ENCODE peak calls at places on chromosomes 2 and 18, in five cellular contexts. C, O, I, W and R are unnamed samples.

GRCh38 chr2:216315817-216316603 is 56.3 kb downstream of the MARCHF4 start:
- DNase-seq in C (peak; percentile 72), O (peak; percentile 64), I (no peak), W (no peak), R (no peak)

GRCh38 chr2:16218651-16219050 is 278.3 kb downstream of the MYCN start:
- DNase-seq in C (no peak), O (peak; percentile 25), I (no peak), W (peak; percentile 59), R (peak; percentile 16)

GRCh38 chr2:3151153-3151918 is 226.3 kb downstream of the EIPR1 start:
- DNase-seq in C (no peak), O (no peak), I (no peak), W (no peak), R (peak; percentile 81)

GRCh38 chr2:150424361-150424760 is 63.1 kb downstream of the RND3 start:
- DNase-seq in C (no peak), O (no peak), I (no peak), W (no peak), R (no peak)

GRCh38 chr18:47184419-47185050 is 8.4 kb upstream of the IER3IP1 start:
- DNase-seq in C (no peak), O (no peak), I (no peak), W (no peak), R (peak; percentile 30)

GRCh38 chr18:64659186-64659585 is 510.3 kb upstream of the LINC00305 start:
- DNase-seq in C (no peak), O (no peak), I (no peak), W (no peak), R (no peak)

GRCh38 chr2:239275871-239276812 is 124.7 kb downstream of the HDAC4 start:
- DNase-seq in C (peak; percentile 46), O (no peak), I (peak; percentile 48), W (peak; percentile 61), R (no peak)

GRCh38 chr18:13425357-13426095 is 207.0 kb downstream of the LDLRAD4 start:
- DNase-seq in C (no peak), O (no peak), I (no peak), W (no peak), R (no peak)

GRCh38 chr18:10499230-10499629 is 26.6 kb upstream of the NAPG start:
- DNase-seq in C (no peak), O (no peak), I (no peak), W (no peak), R (no peak)

GRCh38 chr2:210195066-210195852 is 24.1 kb upstream of the KANSL1L start:
- DNase-seq in C (peak; percentile 64), O (no peak), I (peak; percentile 19), W (no peak), R (peak; percentile 53)

GRCh38 chr2:12330916-12331315 is 385.8 kb upstream of the TRIB2 start:
- DNase-seq in C (peak; percentile 59), O (no peak), I (no peak), W (no peak), R (no peak)

GRCh38 chr2:233361298-233361697 is 7.0 kb downstream of the DGKD start:
- DNase-seq in C (no peak), O (no peak), I (no peak), W (no peak), R (no peak)

GRCh38 chr2:97708608-97709007 is 4.8 kb upstream of the ZAP70 start:
- DNase-seq in C (no peak), O (no peak), I (no peak), W (peak; percentile 23), R (no peak)

GRCh38 chr2:202104286-202104870 is 31.3 kb downstream of the KIAA2012 start:
- DNase-seq in C (peak; percentile 40), O (peak; percentile 31), I (no peak), W (peak; percentile 52), R (peak; percentile 58)

GRCh38 chr2:43165378-43166025 is 60.9 kb downstream of the ZFP36L2 start:
- DNase-seq in C (no peak), O (no peak), I (no peak), W (no peak), R (no peak)
- TF ChIP-seq CTCF in C (peak; percentile 27), O (no peak), I (no peak), W (no peak), R (peak; percentile 6)

DNA sequence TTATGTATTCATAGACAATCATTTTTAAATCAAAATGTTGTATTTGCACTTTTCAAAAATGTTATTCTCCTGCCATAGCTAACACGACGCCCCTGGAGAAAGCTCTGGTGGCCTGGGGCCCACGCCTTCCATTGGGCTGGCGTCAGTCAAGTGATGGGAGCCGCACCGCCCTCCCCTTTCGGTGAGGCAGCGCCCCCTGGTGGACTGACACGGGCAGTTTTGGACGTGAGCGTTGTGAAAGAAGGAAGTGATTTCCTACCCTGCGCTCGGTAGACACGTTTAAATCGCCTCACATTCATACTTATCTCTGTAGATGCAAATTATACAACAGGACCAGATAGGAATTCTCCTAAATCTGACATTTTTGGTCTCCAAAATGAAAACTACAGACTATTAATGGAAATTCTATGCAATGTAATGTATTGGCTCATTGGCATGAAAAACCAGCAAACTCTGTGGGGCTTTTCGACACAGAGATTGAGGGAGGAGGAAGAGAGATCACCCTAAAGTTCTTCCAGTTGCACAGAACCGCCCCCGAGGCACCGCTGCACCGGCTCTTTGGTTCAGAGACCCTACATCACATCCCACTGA is 326.2 kb upstream of the SOX11 start:
- DNase-seq in C (peak; percentile 67), O (peak; percentile 25), I (peak; percentile 45), W (peak; percentile 85), R (peak; percentile 41)
- TF ChIP-seq CTCF in C (peak; percentile 90), O (no peak), I (peak; percentile 69), W (peak; percentile 60), R (peak; percentile 54)

DNA sequence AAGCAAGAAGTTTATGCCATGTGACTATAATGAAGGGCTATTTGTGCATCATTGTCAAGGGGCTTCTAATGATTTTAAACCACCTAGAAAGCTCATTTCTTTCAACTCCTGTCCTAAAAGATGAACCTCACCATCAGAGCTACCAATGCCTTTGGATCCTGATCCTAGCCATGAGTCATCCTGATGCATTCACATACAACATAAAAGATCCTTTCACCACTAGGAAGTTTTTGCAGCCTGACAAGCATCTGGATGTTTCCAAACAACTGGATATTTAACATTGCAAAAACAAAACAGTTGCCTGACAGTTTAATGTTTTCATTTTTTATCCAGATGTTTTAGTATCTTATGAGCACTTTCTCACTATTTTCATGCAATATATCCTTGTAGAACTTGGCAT is 425.3 kb downstream of the MBD2 start:
- DNase-seq in C (peak; percentile 65), O (no peak), I (no peak), W (no peak), R (no peak)
- TF ChIP-seq CTCF in C (no peak), O (no peak), I (no peak), W (no peak), R (no peak)

GRCh38 chr18:56353676-56354260 is 284.6 kb downstream of the TXNL1 start:
- DNase-seq in C (no peak), O (no peak), I (no peak), W (no peak), R (no peak)

GRCh38 chr18:56358608-56359007 is 279.8 kb downstream of the TXNL1 start:
- DNase-seq in C (no peak), O (no peak), I (no peak), W (no peak), R (no peak)
- TF ChIP-seq CTCF in C (no peak), O (peak; percentile 9), I (no peak), W (no peak), R (no peak)

GRCh38 chr2:241148891-241149674 is at the start of gene PASK:
- DNase-seq in C (peak; percentile 93), O (peak; percentile 90), I (peak; percentile 96), W (peak; percentile 99), R (peak; percentile 97)

GRCh38 chr2:241150660-241151530 is 628 bp downstream of the PPP1R7 start:
- DNase-seq in C (no peak), O (no peak), I (peak; percentile 36), W (peak; percentile 47), R (no peak)

GRCh38 chr2:241149675-241149924 is 328 bp upstream of the PASK start:
- DNase-seq in C (no peak), O (no peak), I (no peak), W (no peak), R (no peak)

GRCh38 chr2:241148239-241148638 is 1.0 kb downstream of the PASK start:
- DNase-seq in C (no peak), O (no peak), I (no peak), W (no peak), R (peak; percentile 31)

DNA sequence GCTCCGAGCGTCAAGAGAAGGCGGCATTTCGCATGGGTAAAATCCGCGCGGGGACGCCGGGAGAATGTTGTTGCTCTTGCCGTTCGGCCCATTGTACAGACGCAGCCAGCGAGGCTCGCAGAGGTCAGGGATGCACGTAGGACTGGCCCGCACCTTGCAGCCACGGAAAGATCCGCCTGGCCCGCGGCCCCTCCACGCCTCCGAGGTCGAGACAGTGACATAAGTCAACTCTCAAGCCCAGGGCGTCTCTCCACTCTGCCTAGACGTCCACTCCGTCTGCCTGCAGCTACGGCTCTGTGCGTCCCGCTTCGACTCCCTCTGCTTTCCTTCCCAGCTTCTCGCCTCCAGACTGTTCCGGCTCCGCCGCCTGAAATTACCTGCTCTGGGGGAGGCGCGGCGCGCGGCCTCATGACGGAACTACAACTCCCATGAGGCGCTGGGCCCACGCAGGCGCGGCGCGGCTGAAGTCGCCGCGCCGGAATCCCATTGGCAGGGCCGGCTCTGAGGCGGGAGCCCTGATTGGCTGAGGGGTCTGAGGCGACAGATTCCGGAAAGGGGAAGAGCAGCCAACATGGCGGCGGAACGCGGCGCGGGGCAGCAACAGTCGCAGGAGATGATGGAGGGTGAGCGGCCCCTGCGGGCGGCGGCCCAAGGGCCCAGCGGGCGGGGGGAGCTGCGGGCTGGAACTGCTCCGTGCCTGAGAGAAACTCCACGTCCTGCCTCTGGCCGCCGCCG is at the start of gene PPP1R7:
- DNase-seq in C (peak; percentile 95), O (peak; percentile 94), I (peak; percentile 95), W (peak; percentile 96), R (peak; percentile 97)
- TF ChIP-seq CTCF in C (no peak), O (no peak), I (no peak), W (no peak), R (peak; percentile 44)

GRCh38 chr2:241066893-241067341 is 35.2 kb downstream of the MTERF4 start:
- DNase-seq in C (no peak), O (no peak), I (no peak), W (peak; percentile 14), R (no peak)
- TF ChIP-seq CTCF in C (peak; percentile 22), O (no peak), I (no peak), W (no peak), R (no peak)

DNA sequence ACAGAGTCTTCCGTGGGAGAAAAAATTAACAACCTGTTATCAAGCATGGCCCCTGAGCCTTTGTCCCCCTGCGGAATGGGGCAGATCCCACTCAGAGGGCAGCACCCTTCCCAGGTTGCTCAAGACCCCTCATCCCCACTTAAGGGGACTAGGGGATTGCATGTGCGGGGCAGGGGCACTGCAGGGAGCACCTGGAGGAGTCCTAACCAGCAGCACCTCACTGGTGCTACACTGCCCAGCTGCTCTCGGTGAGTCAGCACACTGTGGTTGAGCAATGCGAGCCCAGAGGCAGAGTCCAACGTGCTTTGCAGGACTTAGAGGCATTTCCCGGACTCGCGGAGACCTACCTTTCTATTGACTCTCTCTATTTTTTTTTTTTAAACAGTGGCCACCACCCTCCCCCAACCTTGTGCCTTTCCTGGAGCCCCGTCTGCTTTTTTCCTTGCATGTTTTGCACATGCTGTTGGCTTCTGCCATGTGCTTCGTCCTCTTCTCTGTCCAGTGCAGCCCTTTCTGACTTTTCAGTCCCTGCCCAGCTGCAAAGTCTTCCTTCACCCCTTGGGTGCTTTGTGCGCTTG is 74.0 kb downstream of the IL1R2 start:
- DNase-seq in C (peak; percentile 89), O (peak; percentile 81), I (no peak), W (no peak), R (no peak)
- TF ChIP-seq CTCF in C (no peak), O (no peak), I (no peak), W (no peak), R (no peak)

GRCh38 chr2:136242100-136242499 is 124.2 kb upstream of the CXCR4 start:
- DNase-seq in C (no peak), O (no peak), I (no peak), W (no peak), R (no peak)
- TF ChIP-seq CTCF in C (no peak), O (no peak), I (no peak), W (no peak), R (no peak)